ENCODE peak calls at places on chromosomes 3 and 15, in eight cellular contexts. One of them, this sample, is unnamed.

GRCh38 chr3:50050361-50050760 is 38.4 kb upstream of the RBM5 start:
- DNase-seq in HCT116: no peak
- DNase-seq in WTC11: no peak
- DNase-seq in A549: no peak
- DNase-seq in HepG2: peak
- DNase-seq in K562: no peak
- DNase-seq in endothelial cell of umbilical vein: peak
- DNase-seq in SK-N-SH: no peak
- DNase-seq in this sample: no peak

GRCh38 chr3:18086078-18086477 is 339.1 kb downstream of the SATB1 start:
- DNase-seq in K562: no peak
- DNase-seq in endothelial cell of umbilical vein: no peak
- DNase-seq in A549: no peak
- DNase-seq in SK-N-SH: no peak
- DNase-seq in WTC11: no peak
- DNase-seq in HepG2: no peak
- DNase-seq in HCT116: no peak
- DNase-seq in this sample: no peak

GRCh38 chr15:32683906-32684584 is 33.8 kb upstream of the GREM1 start:
- DNase-seq in SK-N-SH: no peak
- DNase-seq in K562: no peak
- DNase-seq in HepG2: no peak
- DNase-seq in endothelial cell of umbilical vein: peak
- DNase-seq in WTC11: no peak
- DNase-seq in A549: peak
- DNase-seq in HCT116: no peak
- DNase-seq in this sample: peak

GRCh38 chr3:163521261-163521660 is 1557.0 kb downstream of the SI start:
- DNase-seq in HepG2: no peak
- DNase-seq in A549: no peak
- DNase-seq in endothelial cell of umbilical vein: no peak
- DNase-seq in SK-N-SH: no peak
- DNase-seq in K562: no peak
- DNase-seq in HCT116: no peak
- DNase-seq in WTC11: no peak
- DNase-seq in this sample: no peak

GRCh38 chr3:96931491-96931890 is 117.1 kb downstream of the EPHA6 start:
- DNase-seq in endothelial cell of umbilical vein: no peak
- DNase-seq in K562: no peak
- DNase-seq in SK-N-SH: no peak
- DNase-seq in HCT116: no peak
- DNase-seq in A549: no peak
- DNase-seq in WTC11: no peak
- DNase-seq in HepG2: no peak
- DNase-seq in this sample: no peak

GRCh38 chr3:112963683-112964082 is 11.2 kb downstream of the CD200R1 start:
- DNase-seq in endothelial cell of umbilical vein: no peak
- DNase-seq in WTC11: no peak
- DNase-seq in SK-N-SH: no peak
- DNase-seq in A549: no peak
- DNase-seq in HCT116: no peak
- DNase-seq in K562: no peak
- DNase-seq in HepG2: no peak
- DNase-seq in this sample: no peak

GRCh38 chr15:95267476-95267875 is 1036.1 kb downstream of the MCTP2 start:
- DNase-seq in HCT116: no peak
- DNase-seq in WTC11: no peak
- DNase-seq in SK-N-SH: no peak
- DNase-seq in HepG2: no peak
- DNase-seq in K562: no peak
- DNase-seq in A549: no peak
- DNase-seq in endothelial cell of umbilical vein: no peak
- DNase-seq in this sample: peak

GRCh38 chr15:68418611-68419161 is 13.3 kb downstream of the ITGA11 start:
- DNase-seq in endothelial cell of umbilical vein: peak
- DNase-seq in K562: peak
- DNase-seq in SK-N-SH: no peak
- DNase-seq in HCT116: no peak
- DNase-seq in A549: peak
- DNase-seq in WTC11: no peak
- DNase-seq in HepG2: no peak
- DNase-seq in this sample: no peak

GRCh38 chr3:156781310-156782230 is 44.6 kb upstream of the LEKR1 start:
- DNase-seq in HepG2: no peak
- DNase-seq in HCT116: no peak
- DNase-seq in SK-N-SH: no peak
- DNase-seq in K562: peak
- DNase-seq in endothelial cell of umbilical vein: peak
- DNase-seq in A549: peak
- DNase-seq in WTC11: no peak
- DNase-seq in this sample: no peak

GRCh38 chr3:111539351-111540331 is 2.4 kb upstream of the CD96 start:
- DNase-seq in WTC11: peak
- DNase-seq in K562: peak
- DNase-seq in SK-N-SH: peak
- DNase-seq in HepG2: peak
- DNase-seq in HCT116: peak
- DNase-seq in A549: peak
- DNase-seq in endothelial cell of umbilical vein: no peak
- DNase-seq in this sample: peak

GRCh38 chr3:172217877-172218276 is 178.5 kb downstream of the FNDC3B start:
- DNase-seq in K562: no peak
- DNase-seq in A549: no peak
- DNase-seq in HCT116: no peak
- DNase-seq in SK-N-SH: no peak
- DNase-seq in WTC11: no peak
- DNase-seq in HepG2: no peak
- DNase-seq in endothelial cell of umbilical vein: peak
- DNase-seq in this sample: no peak

GRCh38 chr3:197670361-197670760 is 66.3 kb downstream of the RUBCN start:
- DNase-seq in SK-N-SH: no peak
- DNase-seq in HCT116: no peak
- DNase-seq in A549: no peak
- DNase-seq in WTC11: no peak
- DNase-seq in HepG2: no peak
- DNase-seq in endothelial cell of umbilical vein: no peak
- DNase-seq in K562: no peak
- DNase-seq in this sample: no peak

DNA sequence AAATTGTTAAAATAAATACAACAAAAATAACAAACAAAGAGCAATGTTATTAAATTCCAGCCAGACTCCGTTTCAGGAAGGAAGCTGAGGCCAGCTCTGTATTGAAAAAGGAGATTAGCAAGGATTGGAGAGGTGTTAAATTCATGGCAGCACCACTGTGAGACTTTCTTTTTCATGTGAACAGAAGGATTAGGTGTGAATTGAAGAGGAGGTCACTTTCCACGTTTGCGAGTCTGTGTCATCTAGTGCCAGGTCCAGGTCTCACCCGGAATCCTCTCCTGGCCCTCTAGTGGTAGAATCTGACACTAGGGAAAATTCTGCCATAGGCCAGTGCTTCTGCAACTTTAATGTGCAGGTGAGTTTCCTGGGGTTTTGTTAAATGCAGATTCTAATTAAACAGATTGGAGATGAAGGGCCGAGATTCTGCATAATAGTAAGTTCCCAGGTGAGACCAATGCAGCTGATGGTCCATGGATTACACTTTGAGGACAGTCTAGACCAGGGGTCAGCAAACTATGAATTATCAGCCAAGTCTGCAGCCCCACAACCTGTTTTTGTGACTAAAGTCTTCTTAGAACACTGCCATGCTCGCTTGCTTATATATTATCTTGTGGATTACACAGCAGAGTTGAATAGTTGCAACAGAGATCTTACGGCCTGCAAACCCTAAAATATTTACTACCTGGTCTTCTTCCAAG is 9.2 kb upstream of the SLC6A1 start:
- DNase-seq in HepG2: peak
- DNase-seq in HCT116: peak
- DNase-seq in SK-N-SH: peak
- DNase-seq in K562: peak
- DNase-seq in A549: peak
- DNase-seq in endothelial cell of umbilical vein: peak
- DNase-seq in WTC11: peak
- DNase-seq in this sample: peak
- TF ChIP-seq MAX in HepG2: no peak
- TF ChIP-seq MAX in HCT116: peak
- TF ChIP-seq MAX in SK-N-SH: no peak
- TF ChIP-seq MAX in K562: no peak
- TF ChIP-seq MAX in A549: no peak
- TF ChIP-seq MAX in endothelial cell of umbilical vein: no peak
- TF ChIP-seq MAX in WTC11: no peak
- TF ChIP-seq MAX in this sample: no peak

GRCh38 chr3:128567705-128568356 is 74.8 kb upstream of the GATA2 start:
- DNase-seq in HCT116: no peak
- DNase-seq in SK-N-SH: no peak
- DNase-seq in HepG2: no peak
- DNase-seq in endothelial cell of umbilical vein: no peak
- DNase-seq in K562: no peak
- DNase-seq in A549: no peak
- DNase-seq in WTC11: no peak
- DNase-seq in this sample: no peak

GRCh38 chr3:128569756-128570155 is 76.8 kb upstream of the GATA2 start:
- DNase-seq in HCT116: no peak
- DNase-seq in WTC11: no peak
- DNase-seq in K562: no peak
- DNase-seq in endothelial cell of umbilical vein: no peak
- DNase-seq in SK-N-SH: no peak
- DNase-seq in HepG2: no peak
- DNase-seq in A549: no peak
- DNase-seq in this sample: peak

GRCh38 chr3:128567141-128567540 is 74.1 kb upstream of the GATA2 start:
- DNase-seq in HCT116: no peak
- DNase-seq in K562: no peak
- DNase-seq in SK-N-SH: no peak
- DNase-seq in A549: no peak
- DNase-seq in WTC11: no peak
- DNase-seq in endothelial cell of umbilical vein: no peak
- DNase-seq in HepG2: no peak
- DNase-seq in this sample: no peak

GRCh38 chr3:128572013-128572412 is 78.6 kb downstream of the RPN1 start:
- DNase-seq in HepG2: no peak
- DNase-seq in SK-N-SH: no peak
- DNase-seq in HCT116: no peak
- DNase-seq in endothelial cell of umbilical vein: no peak
- DNase-seq in K562: no peak
- DNase-seq in A549: no peak
- DNase-seq in WTC11: no peak
- DNase-seq in this sample: no peak

DNA sequence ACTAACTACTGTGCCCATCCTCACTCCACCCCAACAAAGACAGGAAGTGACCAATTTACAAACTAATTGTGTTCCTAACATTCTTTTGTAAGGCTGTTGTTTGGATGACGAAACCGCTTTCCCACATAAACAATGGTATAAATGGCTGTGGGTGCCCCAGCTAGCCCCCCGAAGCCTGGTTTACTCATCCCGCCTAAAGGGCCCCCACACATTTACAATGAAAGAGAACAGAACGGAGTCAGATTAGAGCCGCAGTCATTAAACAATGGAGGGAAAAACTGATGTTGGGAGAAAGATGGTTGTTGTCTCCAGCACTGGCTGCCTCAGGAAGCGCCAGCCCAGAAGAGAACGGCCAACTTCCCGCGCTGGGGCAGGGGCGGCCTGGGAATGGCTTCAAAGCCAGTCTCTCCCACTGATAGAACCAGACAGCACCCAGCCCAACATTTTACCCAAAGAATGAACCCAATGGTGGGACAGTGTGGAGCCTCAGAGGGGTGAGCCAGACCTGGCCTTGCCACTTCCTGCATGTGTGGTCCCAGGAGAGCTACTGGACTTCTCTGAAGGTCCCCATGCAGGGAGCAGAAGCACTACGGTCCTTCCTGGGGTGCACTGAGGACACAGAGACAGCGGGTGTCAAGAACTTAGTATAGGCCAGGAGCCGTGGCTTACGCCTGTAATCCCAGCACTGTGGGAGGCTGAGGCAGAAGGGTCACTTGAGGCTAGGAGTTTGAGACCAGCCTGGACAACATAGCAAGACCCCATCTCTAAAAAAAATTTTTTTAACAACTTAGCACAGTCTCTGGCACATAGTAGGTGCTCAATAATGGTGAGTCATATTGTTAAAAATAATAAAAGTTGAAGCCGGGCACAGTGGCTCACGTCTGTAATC is 75.8 kb upstream of the GATA2 start:
- DNase-seq in HCT116: no peak
- DNase-seq in A549: no peak
- DNase-seq in WTC11: no peak
- DNase-seq in SK-N-SH: no peak
- DNase-seq in HepG2: no peak
- DNase-seq in K562: no peak
- DNase-seq in endothelial cell of umbilical vein: peak
- DNase-seq in this sample: peak
- TF ChIP-seq MAX in HCT116: no peak
- TF ChIP-seq MAX in A549: no peak
- TF ChIP-seq MAX in WTC11: no peak
- TF ChIP-seq MAX in SK-N-SH: no peak
- TF ChIP-seq MAX in HepG2: no peak
- TF ChIP-seq MAX in K562: no peak
- TF ChIP-seq MAX in endothelial cell of umbilical vein: no peak
- TF ChIP-seq MAX in this sample: no peak

GRCh38 chr15:90381515-90381914 is 6.5 kb upstream of the IQGAP1 start:
- DNase-seq in WTC11: no peak
- DNase-seq in HCT116: no peak
- DNase-seq in K562: no peak
- DNase-seq in HepG2: no peak
- DNase-seq in A549: no peak
- DNase-seq in SK-N-SH: no peak
- DNase-seq in endothelial cell of umbilical vein: no peak
- DNase-seq in this sample: no peak
- TF ChIP-seq MAX in WTC11: no peak
- TF ChIP-seq MAX in HCT116: no peak
- TF ChIP-seq MAX in K562: no peak
- TF ChIP-seq MAX in HepG2: no peak
- TF ChIP-seq MAX in A549: no peak
- TF ChIP-seq MAX in SK-N-SH: no peak
- TF ChIP-seq MAX in endothelial cell of umbilical vein: no peak
- TF ChIP-seq MAX in this sample: no peak

DNA sequence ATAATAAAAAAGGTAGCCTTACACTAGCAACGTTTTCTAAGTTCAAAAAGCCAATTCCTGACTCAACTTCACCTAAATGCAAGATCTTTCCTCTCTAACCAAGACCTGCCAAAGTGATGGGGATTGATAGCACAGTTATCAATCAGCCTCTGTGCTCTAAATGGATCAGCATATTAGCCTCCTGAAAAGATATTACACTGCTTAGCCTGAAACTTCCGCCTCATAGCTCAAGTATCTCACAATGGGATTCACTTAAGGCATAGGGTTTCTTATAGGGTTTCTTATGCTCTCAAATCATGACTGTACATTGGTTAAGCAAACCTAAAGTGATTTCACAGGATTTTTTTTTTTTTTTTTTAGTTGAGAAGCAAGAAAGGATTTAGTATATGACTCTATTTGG is 439 bp upstream of the SLC9A9 start:
- DNase-seq in endothelial cell of umbilical vein: no peak
- DNase-seq in A549: no peak
- DNase-seq in HepG2: no peak
- DNase-seq in SK-N-SH: no peak
- DNase-seq in K562: no peak
- DNase-seq in HCT116: no peak
- DNase-seq in WTC11: no peak
- DNase-seq in this sample: no peak
- TF ChIP-seq MAX in endothelial cell of umbilical vein: no peak
- TF ChIP-seq MAX in A549: no peak
- TF ChIP-seq MAX in HepG2: no peak
- TF ChIP-seq MAX in SK-N-SH: no peak
- TF ChIP-seq MAX in K562: no peak
- TF ChIP-seq MAX in HCT116: no peak
- TF ChIP-seq MAX in WTC11: no peak
- TF ChIP-seq MAX in this sample: no peak